ENCODE peak calls at places on chromosomes 11 and 22, in seven cellular contexts. O is smooth muscle cell of the brain vasculature; P is NCI-H2227 treated with DMSO at 0.1 percent for 48 hours; L is anterior cingulate cortex; Q is left ventricle myocardium superior; W is effector memory CD8-positive, alpha-beta T cell; R is heart right ventricle. X is an unnamed sample.

GRCh38 chr11:64803163-64803845 is at the start of gene MAP4K2:
- DNase-seq in O (peak), P (peak), L (peak), Q (peak), W (peak), R (peak), X (peak)

GRCh38 chr11:15700456-15700855 is 585.7 kb downstream of the INSC start:
- DNase-seq in O (no peak), P (no peak), L (no peak), Q (no peak), W (no peak), R (no peak), X (no peak)

GRCh38 chr11:106242723-106243405 is 165.4 kb downstream of the AASDHPPT start:
- DNase-seq in O (no peak), P (no peak), L (no peak), Q (no peak), W (no peak), R (no peak), X (no peak)

GRCh38 chr22:20463324-20464095 is 25.9 kb upstream of the SCARF2 start:
- DNase-seq in O (no peak), P (no peak), L (no peak), Q (no peak), W (no peak), R (no peak), X (no peak)

GRCh38 chr11:26286472-26287066 is 45.4 kb upstream of the ANO3 start:
- DNase-seq in O (no peak), P (peak), L (no peak), Q (no peak), W (no peak), R (no peak), X (peak)

GRCh38 chr11:1498262-1498661 is 11.7 kb upstream of the MOB2 start:
- DNase-seq in O (no peak), P (no peak), L (no peak), Q (no peak), W (no peak), R (no peak), X (no peak)

GRCh38 chr22:42425989-42426355 is 6.2 kb downstream of the NFAM1 start:
- DNase-seq in O (no peak), P (no peak), L (no peak), Q (no peak), W (no peak), R (no peak), X (no peak)

GRCh38 chr22:44891791-44892190 is 118.0 kb downstream of the PHF21B start:
- DNase-seq in O (no peak), P (no peak), L (no peak), Q (no peak), W (no peak), R (no peak), X (no peak)

GRCh38 chr22:45210577-45211431 is 29.9 kb downstream of the KIAA0930 start:
- DNase-seq in O (no peak), P (no peak), L (no peak), Q (no peak), W (no peak), R (peak), X (peak)

GRCh38 chr11:45885274-45885920 is at the start of gene MAPK8IP1:
- DNase-seq in O (no peak), P (peak), L (no peak), Q (peak), W (peak), R (peak), X (peak)

GRCh38 chr11:129331217-129331616 is 44.4 kb upstream of the BARX2 start:
- DNase-seq in O (no peak), P (no peak), L (no peak), Q (no peak), W (no peak), R (no peak), X (no peak)

GRCh38 chr11:131683131-131683530 is 312.7 kb downstream of the NTM start:
- DNase-seq in O (no peak), P (no peak), L (no peak), Q (no peak), W (no peak), R (no peak), X (no peak)

GRCh38 chr11:114196994-114197702 is 99.1 kb upstream of the NNMT start:
- DNase-seq in O (no peak), P (peak), L (no peak), Q (no peak), W (no peak), R (no peak), X (no peak)

GRCh38 chr11:9005087-9005486 is 1.3 kb upstream of the NRIP3 start:
- DNase-seq in O (no peak), P (no peak), L (no peak), Q (no peak), W (no peak), R (no peak), X (no peak)

GRCh38 chr11:947744-948143 is 22.1 kb downstream of the AP2A2 start:
- DNase-seq in O (no peak), P (no peak), L (no peak), Q (no peak), W (no peak), R (no peak), X (no peak)

GRCh38 chr11:44760917-44761545 is 34.3 kb downstream of the TSPAN18 start:
- DNase-seq in O (no peak), P (no peak), L (no peak), Q (no peak), W (no peak), R (no peak), X (peak)

X was measured in GM03348.